ENCODE peak calls at places on chromosomes 7 and 10, in seven cellular contexts. U is GM12891, O is GM23338, E is suprapubic skin, Y is K562, M is stomach, G is HCT116. V is an unnamed sample.

GRCh38 chr10:124168581-124168980 is 75.2 kb upstream of the CHST15 start:
- DNase-seq in U (no peak), O (no peak), E (no peak), Y (no peak), M (no peak), G (no peak), V (no peak)

GRCh38 chr7:37921876-37922275 is 1.4 kb downstream of the EPDR1 start:
- DNase-seq in U (no peak), O (no peak), E (no peak), Y (no peak), M (no peak), G (no peak), V (no peak)

GRCh38 chr7:23811540-23811939 is 101.5 kb downstream of the STK31 start:
- DNase-seq in U (no peak), O (peak; percentile 44), E (no peak), Y (peak; percentile 18), M (no peak), G (peak; percentile 13), V (no peak)

GRCh38 chr7:97430001-97430400 is 301.9 kb upstream of the TAC1 start:
- DNase-seq in U (no peak), O (peak; percentile 30), E (no peak), Y (no peak), M (no peak), G (no peak), V (no peak)

GRCh38 chr7:71266912-71267311 is 135.0 kb downstream of the GALNT17 start:
- DNase-seq in U (no peak), O (peak; percentile 25), E (no peak), Y (no peak), M (no peak), G (no peak), V (no peak)

GRCh38 chr10:31618541-31619291 is 299.7 kb downstream of the ZEB1 start:
- DNase-seq in U (no peak), O (no peak), E (no peak), Y (no peak), M (no peak), G (no peak), V (no peak)

GRCh38 chr10:101567165-101568006 is 20.7 kb downstream of the POLL start:
- DNase-seq in U (no peak), O (peak; percentile 26), E (no peak), Y (no peak), M (no peak), G (no peak), V (no peak)

GRCh38 chr7:101402081-101402779 is 39.6 kb downstream of the COL26A1 start:
- DNase-seq in U (no peak), O (peak; percentile 98), E (no peak), Y (no peak), M (no peak), G (no peak), V (no peak)

GRCh38 chr10:129760003-129760315 is 204.1 kb downstream of the EBF3 start:
- DNase-seq in U (no peak), O (no peak), E (peak; percentile 43), Y (no peak), M (peak; percentile 24), G (no peak), V (no peak)

GRCh38 chr7:143229054-143229790 is 7.4 kb downstream of the TAS2R40 start:
- DNase-seq in U (no peak), O (peak; percentile 58), E (no peak), Y (no peak), M (no peak), G (no peak), V (no peak)

GRCh38 chr7:116572036-116572435 is 47.2 kb downstream of the CAV1 start:
- DNase-seq in U (no peak), O (no peak), E (no peak), Y (no peak), M (no peak), G (no peak), V (no peak)

GRCh38 chr10:5014936-5015335 is 11.3 kb upstream of the AKR1C2 start:
- DNase-seq in U (no peak), O (no peak), E (no peak), Y (peak; percentile 12), M (no peak), G (no peak), V (no peak)

GRCh38 chr7:143327903-143328302 is 12.0 kb downstream of the CLCN1 start:
- DNase-seq in U (no peak), O (no peak), E (no peak), Y (no peak), M (no peak), G (no peak), V (no peak)

GRCh38 chr7:155593455-155594162 is 47.2 kb upstream of the CNPY1 start:
- DNase-seq in U (no peak), O (no peak), E (no peak), Y (no peak), M (peak; percentile 24), G (no peak), V (no peak)

GRCh38 chr10:45424668-45425404 is 50.8 kb downstream of the ALOX5 start:
- DNase-seq in U (no peak), O (no peak), E (no peak), Y (no peak), M (no peak), G (no peak), V (no peak)

GRCh38 chr7:158536871-158537865 is 50.5 kb downstream of the PTPRN2 start:
- DNase-seq in U (no peak), O (no peak), E (no peak), Y (no peak), M (no peak), G (no peak), V (no peak)

GRCh38 chr7:79512269-79512668 is 58.8 kb upstream of the MAGI2 start:
- DNase-seq in U (no peak), O (no peak), E (no peak), Y (no peak), M (no peak), G (no peak), V (no peak)

GRCh38 chr7:116210345-116211005 is at the start of gene TES:
- DNase-seq in U (peak; percentile 76), O (peak; percentile 90), E (no peak), Y (peak; percentile 97), M (peak; percentile 87), G (peak; percentile 70), V (peak; percentile 87)

GRCh38 chr10:18571780-18572179 is 79.6 kb downstream of the NSUN6 start:
- DNase-seq in U (no peak), O (no peak), E (no peak), Y (no peak), M (no peak), G (no peak), V (no peak)

GRCh38 chr7:1234794-1235500 is 2.3 kb downstream of the UNCX start:
- DNase-seq in U (no peak), O (peak; percentile 72), E (peak; percentile 38), Y (no peak), M (no peak), G (no peak), V (no peak)

GRCh38 chr7:1235501-1236131 is 2.9 kb downstream of the UNCX start:
- DNase-seq in U (no peak), O (peak; percentile 63), E (peak; percentile 46), Y (no peak), M (no peak), G (no peak), V (no peak)

GRCh38 chr7:1233328-1234048 is 816 bp downstream of the UNCX start:
- DNase-seq in U (no peak), O (peak; percentile 62), E (no peak), Y (no peak), M (no peak), G (no peak), V (no peak)

GRCh38 chr7:1232623-1233327 is at the start of gene UNCX:
- DNase-seq in U (no peak), O (peak; percentile 90), E (no peak), Y (no peak), M (no peak), G (no peak), V (no peak)

GRCh38 chr7:1234049-1234691 is 1.5 kb downstream of the UNCX start:
- DNase-seq in U (no peak), O (peak; percentile 25), E (no peak), Y (no peak), M (no peak), G (no peak), V (no peak)
- TF ChIP-seq POLR2AphosphoS5 in U (no peak), O (no peak), E (no peak), Y (no peak), M (no peak), G (no peak), V (no peak)

DNA sequence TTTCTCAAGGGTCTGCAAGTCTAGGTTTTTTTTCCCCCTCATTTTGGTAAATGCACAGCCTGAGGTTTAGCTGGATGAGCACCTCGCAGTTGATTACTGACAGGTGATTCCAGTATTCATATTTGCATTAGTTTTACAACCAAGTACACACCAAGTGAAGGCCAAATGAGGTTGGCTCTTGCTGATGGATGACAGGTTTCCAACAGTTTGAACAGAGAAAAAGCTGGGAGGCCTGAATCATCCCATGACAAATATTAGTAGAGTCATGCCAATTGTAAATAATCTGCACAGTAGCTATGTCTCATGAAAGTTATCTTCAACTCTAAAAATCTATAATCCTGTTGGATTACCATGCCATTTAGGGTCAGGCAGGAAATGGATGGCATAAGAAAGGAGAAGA is 399.8 kb downstream of the HTR7 start:
- DNase-seq in U (no peak), O (no peak), E (no peak), Y (no peak), M (no peak), G (no peak), V (no peak)
- TF ChIP-seq POLR2AphosphoS5 in U (no peak), O (no peak), E (no peak), Y (no peak), M (no peak), G (no peak), V (no peak)

GRCh38 chr10:95907454-95908253 is at the start of gene CC2D2B:
- DNase-seq in U (peak; percentile 66), O (peak; percentile 92), E (peak; percentile 85), Y (peak; percentile 75), M (peak; percentile 84), G (peak; percentile 61), V (peak; percentile 82)
- TF ChIP-seq POLR2AphosphoS5 in U (no peak), O (peak; percentile 90), E (no peak), Y (no peak), M (peak; percentile 53), G (peak; percentile 89), V (peak; percentile 48)

GRCh38 chr10:89640242-89640641 is 4.8 kb downstream of the PANK1 start:
- DNase-seq in U (no peak), O (no peak), E (no peak), Y (no peak), M (no peak), G (no peak), V (no peak)

GRCh38 chr10:89643431-89643811 is 1.6 kb downstream of the PANK1 start:
- DNase-seq in U (no peak), O (no peak), E (no peak), Y (no peak), M (no peak), G (no peak), V (no peak)

GRCh38 chr10:89644691-89644966 is 413 bp downstream of the PANK1 start:
- DNase-seq in U (no peak), O (no peak), E (peak; percentile 61), Y (no peak), M (no peak), G (no peak), V (no peak)

GRCh38 chr10:89643812-89644690 is 991 bp downstream of the PANK1 start:
- DNase-seq in U (peak; percentile 75), O (peak; percentile 98), E (peak; percentile 73), Y (peak; percentile 86), M (peak; percentile 80), G (peak; percentile 91), V (peak; percentile 89)

DNA sequence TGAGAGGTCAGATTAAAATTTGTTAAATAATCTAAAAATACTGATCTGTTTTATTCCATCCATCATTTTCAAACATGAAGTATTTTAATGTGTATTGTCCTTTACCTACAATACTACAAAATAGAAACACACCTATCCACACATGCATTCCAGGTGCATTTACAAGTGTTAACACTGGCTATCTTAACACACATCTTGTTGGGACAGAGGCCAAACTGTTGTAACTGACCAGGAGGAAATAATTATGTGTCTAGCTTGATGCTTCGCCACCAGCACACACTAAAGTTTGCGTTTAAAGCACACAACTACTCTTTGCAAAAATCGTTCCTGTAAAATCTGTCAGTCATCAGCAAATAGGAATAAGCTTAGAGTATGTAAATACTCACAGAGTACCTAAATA is 2.8 kb downstream of the PANK1 start:
- DNase-seq in U (no peak), O (no peak), E (no peak), Y (no peak), M (no peak), G (no peak), V (no peak)
- TF ChIP-seq POLR2AphosphoS5 in U (no peak), O (no peak), E (no peak), Y (no peak), M (no peak), G (no peak), V (no peak)